ENCODE peak calls at places on chromosomes 3 and 15, in eight cellular contexts. J is left lung; T is RWPE2; M is CD4-positive, alpha-beta memory T cell; X is pancreas; U is body of pancreas; Y is Caco-2; L is effector memory CD4-positive, alpha-beta T cell. Z is an unnamed sample.

GRCh38 chr3:27532931-27533607 is 48.9 kb upstream of the SLC4A7 start:
- DNase-seq in J (no peak), T (no peak), M (no peak), X (no peak), U (no peak), Y (no peak), L (no peak), Z (no peak)

GRCh38 chr3:43071313-43071893 is 34.5 kb downstream of the POMGNT2 start:
- DNase-seq in J (no peak), T (no peak), M (peak; percentile 18), X (no peak), U (no peak), Y (no peak), L (no peak), Z (peak; percentile 32)

GRCh38 chr3:44026224-44026865 is 215.3 kb upstream of the TOPAZ1 start:
- DNase-seq in J (no peak), T (no peak), M (no peak), X (no peak), U (no peak), Y (no peak), L (no peak), Z (no peak)

GRCh38 chr3:111904376-111905241 is 45.5 kb downstream of the PHLDB2 start:
- DNase-seq in J (no peak), T (no peak), M (no peak), X (no peak), U (no peak), Y (peak; percentile 36), L (no peak), Z (no peak)

GRCh38 chr3:189947948-189948723 is 172.6 kb downstream of the P3H2 start:
- DNase-seq in J (no peak), T (no peak), M (peak; percentile 13), X (no peak), U (peak; percentile 10), Y (peak; percentile 44), L (no peak), Z (no peak)

GRCh38 chr3:152650177-152650576 is 184.8 kb upstream of the P2RY1 start:
- DNase-seq in J (no peak), T (no peak), M (no peak), X (peak; percentile 41), U (peak; percentile 59), Y (no peak), L (no peak), Z (no peak)

GRCh38 chr3:23806322-23807160 is 786 bp downstream of the UBE2E1 start:
- DNase-seq in J (peak; percentile 43), T (no peak), M (peak; percentile 8), X (peak; percentile 21), U (peak; percentile 20), Y (peak; percentile 15), L (peak; percentile 10), Z (peak; percentile 55)

GRCh38 chr3:132245547-132245946 is 71.7 kb upstream of the ACP3 start:
- DNase-seq in J (no peak), T (no peak), M (no peak), X (no peak), U (peak; percentile 47), Y (no peak), L (no peak), Z (no peak)

GRCh38 chr3:186382217-186382885 is 20.3 kb upstream of the DGKG start:
- DNase-seq in J (no peak), T (no peak), M (no peak), X (no peak), U (no peak), Y (no peak), L (no peak), Z (no peak)

GRCh38 chr3:197520311-197521276 is 35.2 kb downstream of the BDH1 start:
- DNase-seq in J (peak; percentile 81), T (no peak), M (no peak), X (no peak), U (peak; percentile 49), Y (peak; percentile 84), L (no peak), Z (no peak)

DNA sequence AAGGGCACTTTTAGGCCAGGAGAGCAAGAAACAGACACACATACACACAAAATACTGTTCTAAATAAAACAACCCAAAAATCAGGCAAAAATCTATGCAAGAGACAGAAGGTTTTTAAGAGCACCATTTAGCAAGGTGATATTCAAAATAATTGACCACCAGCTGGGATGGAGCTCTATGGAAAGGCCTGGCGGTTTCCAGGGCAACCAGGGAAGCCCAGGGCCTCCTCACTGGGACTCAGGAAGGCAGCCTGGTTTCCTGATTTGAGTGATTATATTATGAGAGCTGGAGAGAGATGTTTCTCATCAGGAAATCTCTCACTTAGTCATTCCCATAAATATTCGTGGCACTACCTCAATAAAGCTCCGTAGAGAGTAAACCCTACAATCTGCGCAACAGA is 152.3 kb downstream of the GABRB3 start:
- DNase-seq in J (no peak), T (no peak), M (no peak), X (no peak), U (no peak), Y (no peak), L (no peak), Z (no peak)
- H3K9me3 ChIP-seq in J (peaks cover 42% of the 10 kb centered on the region), T (no peaks in the 10 kb centered on the region), M (no peaks in the 10 kb centered on the region), X (no peaks in the 10 kb centered on the region), U (no peaks in the 10 kb centered on the region), Y (peaks cover under 1% of the 10 kb centered on the region), L (no peaks in the 10 kb centered on the region), Z (no peaks in the 10 kb centered on the region)

GRCh38 chr3:118272976-118273375 is 761.7 kb downstream of the IGSF11 start:
- DNase-seq in J (no peak), T (no peak), M (no peak), X (no peak), U (no peak), Y (no peak), L (no peak), Z (no peak)
- H3K4me3 ChIP-seq in J (no peak overlapping the region), T (no peak overlapping the region), M (no peak overlapping the region), X (no peak overlapping the region), U (no peak overlapping the region), Y (no peak overlapping the region), L (no peak overlapping the region), Z (no peak overlapping the region)

DNA sequence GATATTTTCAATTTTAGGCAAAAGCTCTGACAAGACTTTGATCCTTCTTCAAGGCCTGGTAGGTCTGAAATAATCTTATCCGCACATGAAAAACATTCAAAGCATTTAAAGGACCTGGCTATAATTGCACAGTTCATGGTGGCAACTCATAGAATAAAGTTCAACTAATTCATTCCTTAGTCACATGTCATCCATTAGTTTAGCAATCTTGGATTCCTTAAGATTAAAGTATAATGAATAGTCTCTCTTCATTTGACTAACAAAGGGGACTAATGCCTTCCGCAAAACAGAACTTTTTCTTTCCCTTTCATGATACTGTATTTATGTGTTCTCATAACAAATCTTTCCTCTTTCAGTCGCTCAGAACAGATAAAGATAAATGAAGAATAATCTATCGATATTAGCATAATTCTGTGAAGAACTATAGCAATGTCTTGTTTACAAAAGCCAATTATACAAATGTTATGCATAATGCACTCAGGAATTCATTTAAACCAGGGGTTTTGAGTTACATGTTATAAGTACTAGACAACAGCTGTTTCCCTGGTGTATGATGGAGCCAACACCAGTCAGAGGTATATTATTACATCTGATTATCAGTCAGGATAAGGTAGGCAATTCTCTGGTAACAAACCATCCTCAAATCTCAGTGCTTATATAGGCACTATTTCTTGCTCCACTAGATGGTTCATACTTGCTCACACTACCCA is 172.5 kb downstream of the POTEB3 start:
- DNase-seq in J (no peak), T (no peak), M (no peak), X (no peak), U (no peak), Y (no peak), L (no peak), Z (peak; percentile 97)
- H3K9me3 ChIP-seq in J (no peaks in the 10 kb centered on the region), T (peaks cover 2% of the 10 kb centered on the region), M (no peaks in the 10 kb centered on the region), X (no peaks in the 10 kb centered on the region), U (no peaks in the 10 kb centered on the region), Y (peaks cover 2% of the 10 kb centered on the region), L (no peaks in the 10 kb centered on the region), Z (peaks cover 6% of the 10 kb centered on the region)

DNA sequence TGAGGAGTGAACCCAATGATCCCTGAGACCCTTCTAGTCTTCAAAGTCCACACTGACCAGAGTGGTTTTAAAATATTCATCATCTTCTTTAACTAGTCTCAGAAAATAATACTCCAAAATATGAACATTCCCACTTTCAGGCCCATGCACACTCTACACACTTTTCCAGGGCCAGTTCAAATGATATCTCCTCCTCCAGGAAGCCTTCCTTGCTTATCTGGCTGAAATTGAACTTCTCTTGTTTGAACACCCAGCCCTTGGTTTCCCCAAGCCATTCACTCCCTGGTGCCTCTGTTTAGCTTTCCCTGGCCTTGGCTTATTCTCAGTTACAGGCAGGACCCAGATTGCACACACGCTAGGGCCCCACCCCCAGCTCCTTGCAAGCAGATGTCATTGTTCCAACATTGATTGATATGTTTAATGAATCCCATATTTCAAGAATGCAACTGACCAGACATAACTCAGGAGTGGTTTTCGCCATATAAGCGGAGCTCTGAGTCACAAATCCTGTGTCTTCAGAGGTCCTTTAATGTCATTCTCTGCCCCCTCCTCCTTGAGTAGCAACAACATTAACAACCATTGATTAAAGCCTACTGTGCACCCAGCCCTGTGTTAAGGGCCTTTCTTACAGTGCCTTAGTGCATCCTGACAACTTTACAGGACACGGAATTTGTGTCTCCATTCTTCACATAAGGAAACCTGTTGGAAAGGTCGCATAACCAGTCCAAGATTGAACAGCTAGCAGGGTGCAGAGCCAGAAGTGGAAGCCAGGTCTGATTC is 2.1 kb downstream of the ITGA11 start:
- DNase-seq in J (no peak), T (peak; percentile 17), M (no peak), X (no peak), U (no peak), Y (no peak), L (no peak), Z (no peak)
- H3K4me3 ChIP-seq in J (no peak overlapping the region), T (no peak overlapping the region), M (no peak overlapping the region), X (no peak overlapping the region), U (no peak overlapping the region), Y (no peak overlapping the region), L (no peak overlapping the region), Z (no peak overlapping the region)

Z was measured in HAP-1.